ENCODE peak calls at places on chromosomes 13 and 19, in seven cellular contexts. M, P, R, X, V, G and Y are unnamed samples.

GRCh38 chr13:39051157-39051556 is 12.9 kb downstream of the NHLRC3 start:
- DNase-seq in M (no peak), P (no peak), R (no peak), X (no peak), V (peak), G (peak), Y (peak)

GRCh38 chr19:2814426-2814825 is 5.2 kb upstream of the ZNF554 start:
- DNase-seq in M (no peak), P (no peak), R (no peak), X (no peak), V (no peak), G (no peak), Y (no peak)

GRCh38 chr19:40542197-40542859 is 34.3 kb upstream of the SHKBP1 start:
- DNase-seq in M (no peak), P (peak), R (no peak), X (peak), V (peak), G (peak), Y (peak)

GRCh38 chr13:26061947-26062346 is 10.1 kb upstream of the SHISA2 start:
- DNase-seq in M (no peak), P (no peak), R (no peak), X (no peak), V (peak), G (peak), Y (peak)

GRCh38 chr19:23273594-23274412 is 23.6 kb upstream of the ZNF724 start:
- DNase-seq in M (peak), P (peak), R (peak), X (peak), V (peak), G (peak), Y (peak)

GRCh38 chr13:113792821-113793717 is 34.0 kb downstream of the TMEM255B start:
- DNase-seq in M (no peak), P (no peak), R (no peak), X (no peak), V (no peak), G (no peak), Y (no peak)

GRCh38 chr19:13610042-13610691 is 103.9 kb upstream of the CACNA1A start:
- DNase-seq in M (no peak), P (peak), R (no peak), X (no peak), V (no peak), G (no peak), Y (no peak)

GRCh38 chr13:50079278-50080157 is 64.3 kb downstream of the KCNRG start:
- DNase-seq in M (no peak), P (no peak), R (no peak), X (no peak), V (no peak), G (no peak), Y (peak)

GRCh38 chr13:100646030-100646673 is 28.4 kb downstream of the TMTC4 start:
- DNase-seq in M (no peak), P (no peak), R (no peak), X (peak), V (peak), G (peak), Y (peak)

GRCh38 chr13:76775031-76775740 is 111.0 kb downstream of the KCTD12 start:
- DNase-seq in M (no peak), P (no peak), R (no peak), X (no peak), V (no peak), G (peak), Y (peak)

GRCh38 chr13:104900186-104900817 is 1635.2 kb downstream of the EFNB2 start:
- DNase-seq in M (no peak), P (no peak), R (no peak), X (no peak), V (no peak), G (no peak), Y (no peak)

GRCh38 chr19:1410136-1410786 is 2.9 kb downstream of the DAZAP1 start:
- DNase-seq in M (no peak), P (no peak), R (no peak), X (no peak), V (peak), G (peak), Y (peak)

GRCh38 chr13:23681253-23681652 is 111.0 kb downstream of the TNFRSF19 start:
- DNase-seq in M (no peak), P (no peak), R (no peak), X (no peak), V (peak), G (peak), Y (peak)

GRCh38 chr13:80341098-80341701 is at the start of gene SPRY2:
- DNase-seq in M (no peak), P (no peak), R (no peak), X (peak), V (peak), G (peak), Y (peak)

GRCh38 chr19:18648971-18649310 is 12.1 kb downstream of the KLHL26 start:
- DNase-seq in M (no peak), P (no peak), R (no peak), X (no peak), V (no peak), G (peak), Y (peak)

GRCh38 chr13:43425234-43425633 is 361.5 kb downstream of the ENOX1 start:
- DNase-seq in M (no peak), P (no peak), R (no peak), X (no peak), V (no peak), G (no peak), Y (no peak)

GRCh38 chr19:54162241-54162805 is 2.8 kb upstream of the LENG1 start:
- DNase-seq in M (peak), P (no peak), R (peak), X (peak), V (peak), G (peak), Y (peak)

GRCh38 chr13:99199541-99200432 is 867 bp upstream of the UBAC2 start:
- DNase-seq in M (no peak), P (no peak), R (no peak), X (peak), V (no peak), G (no peak), Y (peak)

GRCh38 chr13:19586904-19587634 is 25.7 kb upstream of the TPTE2 start:
- DNase-seq in M (peak), P (no peak), R (peak), X (peak), V (peak), G (no peak), Y (peak)

GRCh38 chr13:72397265-72397664 is 330.2 kb downstream of the MZT1 start:
- DNase-seq in M (no peak), P (no peak), R (no peak), X (no peak), V (no peak), G (no peak), Y (no peak)

GRCh38 chr13:41774605-41775218 is 186.2 kb downstream of the VWA8 start:
- DNase-seq in M (no peak), P (no peak), R (no peak), X (no peak), V (no peak), G (no peak), Y (no peak)

GRCh38 chr13:56755181-56755580 is 385.5 kb upstream of the PRR20A start:
- DNase-seq in M (no peak), P (no peak), R (no peak), X (no peak), V (no peak), G (no peak), Y (no peak)